ENCODE peak calls at places on chromosomes 4 and X, in ten cellular contexts. M is lung; R is OCI-LY7; F is activated naive CD4-positive, alpha-beta T cell treated with Interleukin-2 at 50 U/mL for 16 hours; T is NCI-H2081 treated with DMSO at 0.1 percent for 48 hours; D is stomach; W is stimulated activated CD4-positive, alpha-beta T cell treated with anti-CD3 and anti-CD28 coated beads, Interleukin-4, amount 100 ng/mL, for 48 hours; P is ascending aorta; V is fibroblast of lung; N is NCI-H774. S is an unnamed sample.

GRCh38 chr4:37603070-37603468 is 83.1 kb downstream of the RELL1 start:
- DNase-seq in D (peak; percentile 87), P (peak; percentile 34), F (peak; percentile 78), T (peak; percentile 11), R (peak; percentile 60), W (peak; percentile 77), M (peak; percentile 87), V (peak; percentile 51), N (peak; percentile 59), S (peak; percentile 60)

GRCh38 chr4:56444719-56445118 is 8.7 kb downstream of the PAICS start:
- DNase-seq in P (no peak), M (no peak), F (no peak), R (no peak), D (no peak), N (no peak), W (no peak), V (no peak), T (no peak), S (no peak)

GRCh38 chr4:126465341-126465740 is 1150.6 kb downstream of the FAT4 start:
- DNase-seq in W (no peak), V (no peak), N (no peak), T (no peak), F (no peak), P (no peak), D (no peak), R (no peak), M (no peak), S (no peak)

GRCh38 chr4:177051473-177052060 is 258.1 kb upstream of the NEIL3 start:
- DNase-seq in D (no peak), R (peak; percentile 51), P (no peak), M (no peak), N (no peak), V (no peak), T (no peak), F (no peak), W (no peak), S (peak; percentile 14)

GRCh38 chr4:42397256-42397634 is at the start of gene SHISA3:
- DNase-seq in W (no peak), M (no peak), D (no peak), R (peak; percentile 29), F (no peak), P (no peak), T (no peak), N (no peak), V (peak; percentile 19), S (peak; percentile 24)

GRCh38 chr4:6012200-6012599 is 6.0 kb downstream of the C4orf50 start:
- DNase-seq in R (no peak), M (no peak), W (no peak), P (no peak), D (no peak), V (no peak), N (no peak), T (no peak), F (no peak), S (no peak)

GRCh38 chr4:10590896-10591295 is 93.7 kb downstream of the CLNK start:
- DNase-seq in V (peak; percentile 79), R (no peak), W (no peak), T (no peak), P (no peak), N (no peak), M (no peak), D (no peak), F (no peak), S (no peak)

GRCh38 chr4:170274616-170275015 is 184.9 kb upstream of the AADAT start:
- DNase-seq in W (no peak), V (no peak), F (no peak), M (no peak), P (no peak), D (no peak), T (no peak), R (no peak), N (no peak), S (no peak)

GRCh38 chrX:153735274-153735673 is 10.6 kb downstream of the ABCD1 start:
- DNase-seq in R (peak; percentile 46), M (no peak), F (peak; percentile 3), T (no peak), D (no peak), V (peak; percentile 12), N (no peak), W (no peak), P (no peak), S (no peak)

GRCh38 chr4:2791518-2792395 is 1.1 kb upstream of the SH3BP2 start:
- DNase-seq in W (no peak), T (no peak), M (no peak), P (no peak), F (no peak), R (no peak), V (no peak), N (no peak), D (peak; percentile 25), S (no peak)

S was measured in T-helper 2 cell treated with Interferon-gamma antibody and Interleukin-4, amounts not matched to agents 5 μg/mL and 100 μg/mL, for 36 hours.